ENCODE peak calls at places on chromosomes 6 and 20, in five cellular contexts. Z is stomach, R is right atrium auricular region, W is pancreas, F is colonic mucosa. I is an unnamed sample. For H3K4me1, the result is how much of the 10 kb centered on the place peaks cover.

GRCh38 chr6:44653091-44653490 is 265.6 kb downstream of the CDC5L start:
- DNase-seq in Z (no peak), R (no peak), W (no peak), F (no peak), I (no peak)

GRCh38 chr6:108621117-108621516 is 60.4 kb downstream of the FOXO3 start:
- DNase-seq in Z (peak), R (peak), W (no peak), F (no peak), I (no peak)

GRCh38 chr6:148835920-148836441 is 89.2 kb downstream of the UST start:
- DNase-seq in Z (no peak), R (no peak), W (no peak), F (no peak), I (no peak)

GRCh38 chr6:33197431-33198048 is 2.9 kb downstream of the RXRB start:
- DNase-seq in Z (peak), R (no peak), W (no peak), F (peak), I (peak)

GRCh38 chr6:111604259-111605099 is 1.2 kb downstream of the TRAF3IP2 start:
- DNase-seq in Z (peak), R (peak), W (peak), F (peak), I (peak)

GRCh38 chr6:105069821-105070445 is 109.9 kb downstream of the POPDC3 start:
- DNase-seq in Z (no peak), R (no peak), W (no peak), F (no peak), I (no peak)

GRCh38 chr20:5113615-5113986 is 6.2 kb downstream of the PCNA start:
- DNase-seq in Z (no peak), R (no peak), W (no peak), F (no peak), I (no peak)

GRCh38 chr6:35090734-35091133 is 50.4 kb downstream of the TCP11 start:
- DNase-seq in Z (peak), R (no peak), W (peak), F (peak), I (no peak)

GRCh38 chr6:25253371-25253770 is 25.8 kb upstream of the CARMIL1 start:
- DNase-seq in Z (no peak), R (no peak), W (no peak), F (no peak), I (no peak)

GRCh38 chr6:116969211-116969863 is 92.3 kb downstream of the RFX6 start:
- DNase-seq in Z (peak), R (no peak), W (no peak), F (peak), I (no peak)

GRCh38 chr6:100440935-100441334 is 23.8 kb downstream of the SIM1 start:
- DNase-seq in Z (no peak), R (no peak), W (no peak), F (no peak), I (no peak)

GRCh38 chr6:133114973-133115372 is 126.2 kb upstream of the EYA4 start:
- DNase-seq in Z (no peak), R (no peak), W (no peak), F (no peak), I (no peak)

GRCh38 chr6:36442671-36443497 is at the start of the genes KCTD20 and PXT1:
- DNase-seq in Z (peak), R (peak), W (peak), F (peak), I (peak)

GRCh38 chr20:16916165-16916564 is 168.0 kb downstream of the OTOR start:
- DNase-seq in Z (no peak), R (no peak), W (no peak), F (no peak), I (no peak)

GRCh38 chr6:107866606-107867301 is 42.6 kb upstream of the SCML4 start:
- DNase-seq in Z (no peak), R (no peak), W (no peak), F (peak), I (no peak)

GRCh38 chr6:169429001-169429400 is 175.4 kb upstream of the THBS2 start:
- DNase-seq in Z (no peak), R (no peak), W (no peak), F (no peak), I (no peak)

GRCh38 chr20:34575756-34576155 is 17.2 kb downstream of the MAP1LC3A start:
- DNase-seq in Z (no peak), R (no peak), W (no peak), F (no peak), I (no peak)

GRCh38 chr6:39791311-39791710 is 865 bp upstream of the DAAM2 start:
- DNase-seq in Z (no peak), R (no peak), W (no peak), F (no peak), I (no peak)

GRCh38 chr20:25984933-25985332 is 288.3 kb upstream of the ZNF337 start:
- DNase-seq in Z (no peak), R (no peak), W (peak), F (peak), I (peak)

GRCh38 chr6:73134588-73134987 is 90.7 kb downstream of the KHDC1L start:
- DNase-seq in Z (no peak), R (no peak), W (peak), F (peak), I (peak)

GRCh38 chr6:40097590-40097989 is 163.3 kb upstream of the MOCS1 start:
- DNase-seq in Z (no peak), R (no peak), W (no peak), F (no peak), I (no peak)

GRCh38 chr20:23121766-23122095 is 35.6 kb upstream of the CD93 start:
- DNase-seq in Z (no peak), R (no peak), W (no peak), F (no peak), I (no peak)

GRCh38 chr6:4441981-4442434 is 306.6 kb upstream of the ECI2 start:
- DNase-seq in Z (no peak), R (no peak), W (no peak), F (no peak), I (no peak)

GRCh38 chr20:58349586-58349985 is 39.4 kb upstream of the VAPB start:
- DNase-seq in Z (no peak), R (no peak), W (no peak), F (no peak), I (no peak)

GRCh38 chr20:24465730-24466129 is 3.7 kb upstream of the SYNDIG1 start:
- DNase-seq in Z (no peak), R (peak), W (no peak), F (no peak), I (no peak)

GRCh38 chr6:99121748-99122147 is 174.0 kb upstream of the FBXL4 start:
- DNase-seq in Z (no peak), R (no peak), W (no peak), F (no peak), I (no peak)

GRCh38 chr6:33589366-33589722 is 9.3 kb upstream of the BAK1 start:
- DNase-seq in Z (no peak), R (no peak), W (no peak), F (no peak), I (no peak)

GRCh38 chr6:27810768-27811298 is 101.4 kb downstream of the OR2B2 start:
- DNase-seq in Z (no peak), R (no peak), W (no peak), F (no peak), I (no peak)

GRCh38 chr20:41316602-41317535 is 662 bp downstream of the ZHX3 start:
- DNase-seq in Z (peak), R (peak), W (peak), F (peak), I (peak)

GRCh38 chr20:21684671-21685070 is 20.8 kb upstream of the PAX1 start:
- DNase-seq in Z (no peak), R (peak), W (no peak), F (no peak), I (no peak)

GRCh38 chr6:158366363-158366762 is 54.1 kb downstream of the TULP4 start:
- DNase-seq in Z (no peak), R (no peak), W (no peak), F (no peak), I (no peak)

DNA sequence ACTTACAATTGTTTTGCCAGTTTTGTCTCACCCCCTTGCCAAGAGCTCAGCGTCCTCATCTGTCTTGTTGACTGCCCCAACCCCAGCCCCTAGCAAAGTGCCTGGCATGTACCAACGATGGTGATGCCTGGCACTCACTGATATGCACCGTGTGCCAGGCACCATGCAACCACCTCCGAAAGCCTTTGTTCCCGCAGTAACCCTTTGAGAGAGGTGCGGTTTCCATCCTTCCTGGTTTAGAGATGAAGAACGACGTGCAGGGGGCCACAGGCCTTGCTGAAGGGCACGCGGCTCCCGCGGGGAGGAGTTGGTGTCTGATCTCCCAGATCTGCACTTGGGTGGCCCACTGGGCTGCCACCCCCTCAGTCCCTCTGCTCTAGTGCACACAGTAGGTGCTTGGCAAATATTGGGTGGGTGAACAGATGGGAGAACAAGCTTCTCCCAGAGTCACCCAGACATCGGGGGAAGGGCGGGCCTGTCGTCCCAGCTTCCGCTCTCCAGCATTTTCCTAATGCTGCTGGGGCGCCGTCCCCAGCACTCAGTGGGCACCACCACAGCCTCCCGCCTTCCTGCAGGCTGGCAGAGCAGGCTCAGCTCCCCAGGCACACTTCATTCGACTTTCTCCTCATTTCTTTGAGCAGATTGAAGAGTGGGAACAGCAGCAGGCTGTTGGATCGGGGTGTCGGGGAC is 35.3 kb downstream of the DLGAP4 start:
- DNase-seq in Z (no peak), R (no peak), W (no peak), F (no peak), I (no peak)
- H3K4me1 ChIP-seq in Z (under half), R (under half), W (under half), F (under half), I (under half)

GRCh38 chr20:10655723-10656122 is 18.1 kb downstream of the JAG1 start:
- DNase-seq in Z (no peak), R (no peak), W (no peak), F (no peak), I (no peak)
- H3K4me1 ChIP-seq in Z (half or more), R (under half), W (half or more), F (under half), I (under half)

GRCh38 chr6:167415441-167415961 is 90.6 kb downstream of the TTLL2 start:
- DNase-seq in Z (no peak), R (no peak), W (no peak), F (no peak), I (no peak)
- H3K4me1 ChIP-seq in Z (under half), R (under half), W (under half), F (under half), I (under half)

GRCh38 chr6:151393410-151393809 is 2.1 kb upstream of the ZBTB2 start:
- DNase-seq in Z (no peak), R (no peak), W (no peak), F (no peak), I (no peak)
- H3K4me1 ChIP-seq in Z (under half), R (under half), W (under half), F (under half), I (under half)

GRCh38 chr6:129859524-129859923 is 1.6 kb downstream of the TMEM244 start:
- DNase-seq in Z (no peak), R (no peak), W (no peak), F (no peak), I (no peak)

GRCh38 chr6:129863664-129864063 is 2.5 kb upstream of the TMEM244 start:
- DNase-seq in Z (no peak), R (no peak), W (no peak), F (no peak), I (no peak)

GRCh38 chr6:129857838-129858237 is 3.3 kb downstream of the TMEM244 start:
- DNase-seq in Z (no peak), R (no peak), W (no peak), F (no peak), I (no peak)

GRCh38 chr6:129865013-129865412 is 3.9 kb upstream of the TMEM244 start:
- DNase-seq in Z (no peak), R (no peak), W (no peak), F (no peak), I (no peak)

GRCh38 chr6:129860901-129861665 is at the start of gene TMEM244:
- DNase-seq in Z (no peak), R (no peak), W (no peak), F (no peak), I (no peak)
- H3K4me1 ChIP-seq in Z (under half), R (under half), W (under half), F (under half), I (under half)

DNA sequence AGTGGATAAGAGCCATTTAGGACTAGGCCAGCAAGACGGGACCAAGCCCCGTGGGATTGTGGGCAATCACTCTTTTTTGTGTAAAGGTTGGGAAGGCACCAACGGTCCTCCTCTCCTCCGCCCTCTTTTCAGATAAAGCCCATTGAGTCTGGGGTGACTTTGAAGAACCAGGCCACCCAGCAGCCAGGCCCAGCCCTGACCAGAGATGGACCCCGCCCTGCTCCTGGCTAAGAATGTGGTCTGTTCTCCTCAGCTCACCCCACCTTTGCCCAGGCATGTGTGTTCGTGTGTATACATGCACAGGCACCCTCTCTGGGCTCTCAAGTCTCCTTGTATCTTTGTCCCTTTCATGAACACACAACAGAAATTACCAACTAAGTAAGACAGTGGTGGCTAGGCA is 9.1 kb downstream of the SDC4 start:
- DNase-seq in Z (peak), R (no peak), W (no peak), F (peak), I (no peak)
- H3K4me1 ChIP-seq in Z (half or more), R (under half), W (half or more), F (under half), I (under half)

GRCh38 chr20:17964632-17965031 is 4.0 kb downstream of the SNX5 start:
- DNase-seq in Z (no peak), R (no peak), W (no peak), F (no peak), I (no peak)

GRCh38 chr20:17964073-17964472 is 4.5 kb downstream of the SNX5 start:
- DNase-seq in Z (no peak), R (no peak), W (no peak), F (no peak), I (no peak)

GRCh38 chr20:17961600-17961965 is 7.0 kb downstream of the SNX5 start:
- DNase-seq in Z (no peak), R (no peak), W (no peak), F (no peak), I (no peak)

GRCh38 chr20:17965042-17965697 is 3.4 kb downstream of the SNX5 start:
- DNase-seq in Z (no peak), R (peak), W (no peak), F (peak), I (no peak)

DNA sequence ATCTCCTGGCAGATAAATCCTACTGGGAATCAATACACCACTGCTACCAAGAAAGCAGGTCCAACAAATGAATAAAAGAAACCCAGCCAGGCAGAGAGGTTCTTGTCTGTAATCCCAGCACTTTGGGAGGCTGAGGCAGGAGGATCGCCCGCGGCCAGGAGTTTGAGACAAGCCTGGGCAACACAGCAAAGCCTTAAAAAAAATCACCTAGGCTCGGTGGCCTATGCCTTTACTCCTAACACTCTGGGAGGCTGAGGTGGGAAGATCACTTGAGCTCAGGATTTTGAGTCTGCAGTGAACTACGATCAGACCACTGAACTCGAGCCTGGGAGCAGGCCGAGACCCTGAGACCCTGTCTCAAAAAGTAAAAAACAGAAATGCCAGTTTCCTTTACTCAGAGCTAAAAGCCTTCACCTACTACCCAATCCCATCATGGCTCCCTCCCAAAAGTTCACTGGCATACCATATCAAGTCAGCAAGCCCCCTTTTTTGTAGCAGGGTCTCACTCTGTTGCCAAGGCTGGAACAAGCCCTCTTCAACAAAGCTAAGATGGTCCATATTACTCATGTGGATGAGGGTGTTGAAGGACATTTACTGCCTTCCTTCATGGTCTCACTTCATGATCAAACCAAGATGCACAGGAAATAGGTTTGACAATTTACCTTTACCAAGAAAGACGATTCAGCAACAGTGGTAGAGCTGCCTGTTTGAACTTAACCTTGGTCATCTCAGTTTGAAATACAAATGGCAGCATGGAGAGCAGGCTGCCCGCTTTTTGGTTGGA is 5.3 kb downstream of the SNX5 start:
- DNase-seq in Z (no peak), R (no peak), W (no peak), F (no peak), I (no peak)
- H3K4me1 ChIP-seq in Z (half or more), R (under half), W (under half), F (under half), I (half or more)

GRCh38 chr6:92431502-92431901 is 987.9 kb downstream of the EPHA7 start:
- DNase-seq in Z (no peak), R (no peak), W (no peak), F (no peak), I (no peak)
- H3K4me1 ChIP-seq in Z (under half), R (under half), W (under half), F (under half), I (under half)

GRCh38 chr20:10665027-10665561 is 8.7 kb downstream of the JAG1 start:
- DNase-seq in Z (no peak), R (no peak), W (no peak), F (no peak), I (no peak)
- H3K4me1 ChIP-seq in Z (half or more), R (under half), W (half or more), F (under half), I (under half)